ENCODE peak calls at places on chromosomes 5 and 9, in six cellular contexts. C is fibroblast of mammary gland; W is body of pancreas; Q is left cardiac atrium; G is activated T-helper 1 cell treated with anti-CD3 and anti-CD28 coated beads, Interleukin-2, amount 50 U/mL, for 16 hours; H is T-helper 2 cell. E is an unnamed sample.

GRCh38 chr5:92850886-92851285 is 730.1 kb downstream of the NR2F1-AS1 start:
- DNase-seq in W (no peak), G (no peak), H (no peak), C (no peak), Q (no peak), E (no peak)

GRCh38 chr5:139755892-139756671 is 39.5 kb upstream of the PSD2 start:
- DNase-seq in Q (no peak), W (no peak), G (no peak), H (no peak), C (no peak), E (peak; percentile 56)

GRCh38 chr5:68295772-68296171 is 80.2 kb downstream of the PIK3R1 start:
- DNase-seq in G (no peak), C (no peak), H (no peak), W (no peak), Q (no peak), E (no peak)

GRCh38 chr5:67211926-67212325 is 15.3 kb upstream of the CD180 start:
- DNase-seq in C (peak; percentile 82), Q (no peak), W (no peak), H (no peak), G (no peak), E (no peak)

GRCh38 chr9:123606141-123606540 is 250.1 kb downstream of the CRB2 start:
- DNase-seq in W (no peak), G (no peak), C (no peak), H (no peak), Q (no peak), E (no peak)

GRCh38 chr9:98994226-98995058 is 50.7 kb downstream of the COL15A1 start:
- DNase-seq in G (no peak), C (peak; percentile 37), W (no peak), H (no peak), Q (no peak), E (no peak)

GRCh38 chr5:150599281-150599680 is 41.2 kb upstream of the SYNPO start:
- DNase-seq in H (no peak), G (no peak), C (no peak), W (no peak), Q (peak; percentile 13), E (peak; percentile 49)

GRCh38 chr5:181184845-181185216 is 20.2 kb downstream of the TRIM7 start:
- DNase-seq in H (no peak), Q (no peak), C (no peak), G (no peak), W (no peak), E (no peak)

GRCh38 chr5:34611829-34612415 is 44.2 kb upstream of the RAI14 start:
- DNase-seq in G (no peak), C (peak; percentile 36), Q (no peak), H (no peak), W (no peak), E (no peak)

GRCh38 chr5:98954392-98955028 is 25.7 kb upstream of the CHD1 start:
- DNase-seq in W (no peak), Q (no peak), H (no peak), G (no peak), C (no peak), E (no peak)

GRCh38 chr5:139869042-139869790 is 73.6 kb downstream of the PSD2 start:
- DNase-seq in H (no peak), G (no peak), W (no peak), C (no peak), Q (no peak), E (peak; percentile 46)

GRCh38 chr9:94086468-94086867 is 2.2 kb downstream of the PTPDC1 start:
- DNase-seq in C (peak; percentile 88), Q (no peak), G (no peak), W (no peak), H (no peak), E (no peak)

GRCh38 chr5:31270396-31270795 is 76.9 kb downstream of the CDH6 start:
- DNase-seq in Q (no peak), W (no peak), H (no peak), C (peak; percentile 8), G (no peak), E (no peak)

GRCh38 chr5:91151947-91152346 is 231.2 kb downstream of the ARRDC3 start:
- DNase-seq in G (no peak), H (no peak), Q (peak; percentile 40), W (peak; percentile 56), C (peak; percentile 87), E (no peak)

GRCh38 chr5:35372482-35372881 is 142.2 kb upstream of the PRLR start:
- DNase-seq in H (no peak), C (no peak), W (no peak), G (no peak), Q (no peak), E (no peak)

GRCh38 chr5:124408738-124409453 is 337.5 kb downstream of the ZNF608 start:
- DNase-seq in G (no peak), Q (no peak), W (no peak), C (peak; percentile 37), H (no peak), E (no peak)

GRCh38 chr5:144196612-144197011 is 25.9 kb downstream of the KCTD16 start:
- DNase-seq in C (no peak), W (no peak), Q (no peak), H (no peak), G (no peak), E (no peak)

GRCh38 chr5:50751064-50751657 is 84.7 kb downstream of the PARP8 start:
- DNase-seq in Q (no peak), C (peak; percentile 63), W (no peak), G (no peak), H (peak; percentile 9), E (no peak)

GRCh38 chr5:128402506-128402905 is 135.5 kb downstream of the FBN2 start:
- DNase-seq in Q (no peak), G (no peak), C (no peak), W (no peak), H (no peak), E (no peak)

GRCh38 chr9:109010676-109011655 is 2.3 kb downstream of the CTNNAL1 start:
- DNase-seq in H (peak; percentile 12), G (no peak), C (peak; percentile 92), Q (no peak), W (no peak), E (no peak)

GRCh38 chr9:36928670-36929349 is 105.3 kb downstream of the PAX5 start:
- DNase-seq in W (no peak), G (no peak), H (no peak), Q (no peak), C (peak; percentile 78), E (no peak)

GRCh38 chr9:137762414-137763061 is 115.0 kb upstream of the CACNA1B start:
- DNase-seq in W (no peak), Q (no peak), C (peak; percentile 86), H (no peak), G (no peak), E (peak; percentile 46)

GRCh38 chr9:110261631-110262030 is 5.3 kb upstream of the TXN start:
- DNase-seq in G (no peak), Q (no peak), W (no peak), C (peak; percentile 66), H (no peak), E (no peak)

GRCh38 chr5:1912951-1913565 is 30.3 kb upstream of the IRX4 start:
- DNase-seq in C (no peak), Q (no peak), W (no peak), G (no peak), H (no peak), E (no peak)

GRCh38 chr9:125437771-125438221 is 176.2 kb downstream of the GAPVD1 start:
- DNase-seq in H (no peak), W (no peak), C (no peak), G (no peak), Q (no peak), E (no peak)

GRCh38 chr5:108659531-108659930 is 88.2 kb upstream of the FER start:
- DNase-seq in Q (no peak), W (no peak), H (no peak), G (no peak), C (no peak), E (no peak)

GRCh38 chr9:2764371-2764770 is 47.1 kb downstream of the KCNV2 start:
- DNase-seq in Q (no peak), W (no peak), G (no peak), C (no peak), H (no peak), E (no peak)

GRCh38 chr5:54646285-54647101 is 128.9 kb downstream of the SNX18 start:
- DNase-seq in G (peak; percentile 36), H (no peak), W (no peak), Q (peak; percentile 88), C (peak; percentile 68), E (peak; percentile 93)